ENCODE peak calls at places on chromosomes 12 and 14, in ten cellular contexts. L is body of pancreas, D is HCT116, Q is heart left ventricle, K is tibial nerve, R is IMR-90, J is ovary, T is uterus, F is adrenal gland, M is right lobe of liver. E is an unnamed sample.

GRCh38 chr12:50546441-50547318 is 41.9 kb downstream of the DIP2B start:
- DNase-seq in F (no peak), J (no peak), M (no peak), T (no peak), D (no peak), K (no peak), R (no peak), L (no peak), Q (no peak), E (no peak)

GRCh38 chr14:98591161-98591560 is 680.8 kb downstream of the BCL11B start:
- DNase-seq in F (no peak), M (no peak), D (no peak), K (no peak), Q (no peak), L (no peak), R (no peak), J (no peak), T (no peak), E (no peak)

GRCh38 chr12:3114671-3115070 is 37.5 kb downstream of the TSPAN9 start:
- DNase-seq in K (no peak), T (no peak), F (no peak), M (no peak), L (no peak), J (no peak), Q (no peak), R (no peak), D (no peak), E (no peak)

GRCh38 chr14:20690848-20691640 is 2.5 kb downstream of the ANG start:
- DNase-seq in Q (peak; percentile 30), M (no peak), J (no peak), T (peak; percentile 27), K (peak; percentile 82), F (peak; percentile 64), D (peak; percentile 60), L (peak; percentile 81), R (peak; percentile 72), E (peak; percentile 45)

GRCh38 chr12:88298761-88299242 is 156.7 kb downstream of the TMTC3 start:
- DNase-seq in L (peak; percentile 6), R (peak; percentile 73), K (no peak), D (peak; percentile 70), F (no peak), Q (no peak), M (no peak), T (no peak), J (no peak), E (peak; percentile 27)

GRCh38 chr14:67461341-67461985 is 27.1 kb downstream of the TMEM229B start:
- DNase-seq in Q (no peak), J (no peak), R (peak; percentile 27), M (no peak), T (no peak), L (peak; percentile 50), F (peak; percentile 74), K (no peak), D (no peak), E (no peak)

GRCh38 chr14:98704441-98704840 is 567.6 kb downstream of the BCL11B start:
- DNase-seq in T (no peak), Q (no peak), M (no peak), R (no peak), K (no peak), J (no peak), F (no peak), D (no peak), L (peak; percentile 6), E (no peak)

GRCh38 chr14:22569749-22570131 is 19.3 kb downstream of the DAD1 start:
- DNase-seq in L (no peak), M (no peak), D (no peak), R (no peak), Q (no peak), F (no peak), K (no peak), J (no peak), T (no peak), E (no peak)

GRCh38 chr14:41597647-41598046 is 9.0 kb upstream of the LRFN5 start:
- DNase-seq in J (no peak), F (no peak), L (no peak), T (no peak), D (no peak), M (no peak), K (no peak), Q (no peak), R (no peak), E (no peak)

GRCh38 chr14:90785474-90785873 is 30.8 kb downstream of the TTC7B start:
- DNase-seq in T (peak; percentile 64), L (peak; percentile 44), Q (no peak), D (peak; percentile 12), R (no peak), K (no peak), F (peak; percentile 24), M (peak; percentile 59), J (no peak), E (peak; percentile 46)

DNA sequence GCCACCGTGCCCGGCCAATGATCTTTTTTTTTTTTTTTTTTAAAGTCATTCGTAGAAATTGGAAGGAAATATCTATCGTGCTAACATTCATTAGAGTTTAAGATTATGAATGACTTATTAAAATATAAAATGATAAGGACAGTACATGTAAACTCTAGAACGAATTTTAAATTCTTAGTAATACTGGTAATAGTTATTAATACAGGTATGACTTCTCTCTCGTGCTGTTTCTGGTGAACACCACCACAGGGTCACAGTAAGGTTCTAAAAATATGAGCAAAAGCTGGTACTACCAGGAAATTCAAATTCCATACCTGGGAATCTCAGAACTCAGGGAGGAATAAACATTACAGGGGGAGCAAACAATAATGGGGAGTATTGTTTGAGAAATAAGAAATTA is 26.2 kb downstream of the WNK1 start:
- DNase-seq in Q (no peak), M (no peak), K (no peak), F (no peak), T (no peak), J (no peak), L (no peak), D (no peak), R (no peak), E (no peak)
- H3K27ac ChIP-seq in Q (no peak overlapping the region), M (peak overlapping the region; percentile 54), K (no peak overlapping the region), F (no peak overlapping the region), T (no peak overlapping the region), J (no peak overlapping the region), L (no peak overlapping the region), D (no peak overlapping the region), R (no peak overlapping the region), E (no peak overlapping the region)

DNA sequence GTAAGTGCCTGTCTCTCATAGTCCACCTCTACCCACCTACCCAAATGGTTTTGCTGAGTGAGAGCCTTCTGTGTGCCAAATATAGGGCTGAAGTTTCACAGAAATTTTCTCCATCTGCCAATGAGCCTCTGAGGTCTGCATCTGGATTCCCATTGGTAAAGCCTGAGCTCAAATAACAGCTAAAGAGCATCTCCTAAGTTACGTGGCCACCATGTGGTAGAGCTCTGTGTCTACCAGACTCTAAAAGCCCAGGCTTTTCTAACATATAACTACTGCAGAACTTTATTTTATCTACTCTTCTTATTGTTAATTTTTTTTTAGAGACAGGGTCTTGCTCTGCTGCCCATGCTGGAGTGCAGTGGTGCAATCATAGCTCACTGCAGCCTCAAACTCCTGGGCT is 16.0 kb downstream of the AMDHD1 start:
- DNase-seq in D (peak; percentile 29), K (no peak), L (no peak), R (peak; percentile 14), M (no peak), T (no peak), F (peak; percentile 31), J (no peak), Q (no peak), E (no peak)
- TF ChIP-seq CTCF in D (peak; percentile 41), K (no peak), L (no peak), R (no peak), M (no peak), T (no peak), F (no peak), J (no peak), Q (no peak), E (no peak)

GRCh38 chr12:118327381-118327780 is 45.3 kb downstream of the TAOK3 start:
- DNase-seq in Q (no peak), R (peak; percentile 33), D (no peak), L (no peak), T (no peak), F (no peak), K (no peak), M (no peak), J (no peak), E (no peak)

GRCh38 chr12:118326971-118327370 is 45.7 kb downstream of the TAOK3 start:
- DNase-seq in Q (no peak), M (no peak), F (no peak), D (no peak), T (no peak), R (peak; percentile 37), L (no peak), K (no peak), J (no peak), E (no peak)

GRCh38 chr12:118332511-118332910 is 40.2 kb downstream of the TAOK3 start:
- DNase-seq in T (no peak), R (peak; percentile 52), L (peak; percentile 11), M (no peak), F (no peak), K (no peak), J (no peak), Q (no peak), D (no peak), E (no peak)

GRCh38 chr12:118328486-118329340 is 44.0 kb downstream of the TAOK3 start:
- DNase-seq in J (no peak), K (no peak), F (no peak), M (no peak), R (no peak), L (no peak), D (no peak), Q (no peak), T (no peak), E (no peak)

DNA sequence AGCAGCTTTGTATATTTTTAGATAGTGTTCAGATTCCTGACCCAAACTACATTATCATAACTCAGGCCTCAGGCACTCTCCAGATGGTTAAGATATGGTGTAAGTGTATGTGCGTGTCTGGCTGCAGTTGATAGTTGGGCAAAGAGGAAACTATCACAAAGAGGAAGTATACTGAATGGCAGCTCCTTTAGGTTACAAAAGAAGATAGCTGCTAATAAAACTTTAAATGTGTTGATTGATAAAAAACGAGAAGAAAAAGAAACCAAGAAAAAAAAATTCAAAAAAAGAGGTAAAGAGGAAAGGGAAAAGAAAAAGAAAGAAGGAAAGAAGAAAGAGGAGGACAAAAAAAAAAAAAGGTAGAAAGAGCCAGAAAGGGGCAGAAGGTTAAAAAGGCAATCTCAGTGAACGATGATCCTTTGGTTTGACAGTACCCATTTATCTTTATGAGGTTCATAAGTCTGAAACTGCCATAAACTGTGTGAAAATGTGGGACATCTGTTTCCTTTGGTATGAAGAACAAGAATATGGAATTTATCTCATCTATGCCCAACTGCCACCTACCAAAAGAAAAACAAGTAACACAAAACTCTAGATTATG is 42.2 kb downstream of the TAOK3 start:
- DNase-seq in D (no peak), J (no peak), M (no peak), R (peak; percentile 89), L (peak; percentile 30), T (no peak), Q (no peak), K (no peak), F (peak; percentile 19), E (no peak)
- TF ChIP-seq POLR2A in D (no peak), J (no peak), M (no peak), R (no peak), L (no peak), T (no peak), Q (no peak), K (no peak), F (no peak), E (no peak)

DNA sequence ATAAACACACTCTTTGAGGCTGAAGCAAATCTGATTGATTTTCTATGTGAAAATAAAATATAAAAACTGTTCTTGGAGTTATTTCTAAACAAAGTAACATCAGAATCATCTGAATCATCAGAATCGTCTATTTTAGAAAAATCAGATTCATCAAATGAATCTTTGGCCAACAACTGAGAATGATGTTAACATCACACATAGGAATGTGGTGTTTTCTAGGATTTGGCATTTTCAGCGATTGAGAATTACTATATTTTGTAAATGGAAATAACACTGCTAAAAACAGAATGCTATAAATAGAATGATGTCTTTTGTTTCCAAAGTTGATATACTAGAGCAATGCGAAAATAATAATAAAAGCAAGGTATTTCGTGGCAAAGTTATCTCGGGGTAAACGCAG is 73.9 kb upstream of the EVL start:
- DNase-seq in D (no peak), F (no peak), K (no peak), T (no peak), M (no peak), J (no peak), Q (no peak), R (peak; percentile 12), L (no peak), E (no peak)
- H3K27ac ChIP-seq in D (no peak overlapping the region), F (no peak overlapping the region), K (no peak overlapping the region), T (no peak overlapping the region), M (no peak overlapping the region), J (no peak overlapping the region), Q (no peak overlapping the region), R (peak overlapping the region; percentile 40), L (no peak overlapping the region), E (no peak overlapping the region)

E was measured in stomach.